ENCODE peak calls at places on chromosomes 12 and 14, in five cellular contexts. X is suprapubic skin; S is naive thymus-derived CD4-positive, alpha-beta T cell; E is cardiac muscle cell; N is lung. C is an unnamed sample.

GRCh38 chr14:94391284-94391914 is 3.0 kb upstream of the SERPINA1 start:
- DNase-seq in X (no peak), S (no peak), E (no peak), N (no peak), C (no peak)

GRCh38 chr14:65469903-65470302 is 57.4 kb downstream of the FUT8 start:
- DNase-seq in X (no peak), S (no peak), E (no peak), N (no peak), C (no peak)

GRCh38 chr12:3214508-3215365 is 137.6 kb downstream of the TSPAN9 start:
- DNase-seq in X (no peak), S (no peak), E (no peak), N (no peak), C (peak; percentile 40)

GRCh38 chr12:68977909-68978610 is 45.1 kb upstream of the CPM start:
- DNase-seq in X (no peak), S (no peak), E (no peak), N (no peak), C (no peak)

GRCh38 chr14:60184597-60185555 is 19.7 kb upstream of the DHRS7 start:
- DNase-seq in X (no peak), S (no peak), E (peak; percentile 14), N (no peak), C (peak; percentile 59)

GRCh38 chr12:47744005-47744651 is 14.6 kb downstream of the RAPGEF3 start:
- DNase-seq in X (no peak), S (peak; percentile 62), E (no peak), N (peak; percentile 68), C (peak; percentile 56)

GRCh38 chr12:102816816-102817434 is 100.1 kb downstream of the PAH start:
- DNase-seq in X (no peak), S (no peak), E (peak; percentile 48), N (no peak), C (peak; percentile 27)

GRCh38 chr12:9792961-9793617 is 32.4 kb upstream of the CD69 start:
- DNase-seq in X (no peak), S (no peak), E (peak; percentile 49), N (no peak), C (no peak)

GRCh38 chr12:98066251-98066650 is 449.1 kb upstream of the TMPO start:
- DNase-seq in X (no peak), S (no peak), E (no peak), N (no peak), C (no peak)

GRCh38 chr12:82803201-82803600 is 116.5 kb downstream of the TMTC2 start:
- DNase-seq in X (no peak), S (no peak), E (no peak), N (no peak), C (no peak)

GRCh38 chr12:57169969-57170368 is 22.6 kb upstream of the LRP1-AS start:
- DNase-seq in X (no peak), S (no peak), E (no peak), N (no peak), C (no peak)

GRCh38 chr14:99389171-99389826 is 91.4 kb downstream of the SETD3 start:
- DNase-seq in X (no peak), S (no peak), E (peak; percentile 46), N (no peak), C (peak; percentile 22)

GRCh38 chr14:103126873-103127304 is 3.6 kb downstream of the TNFAIP2 start:
- DNase-seq in X (no peak), S (no peak), E (peak; percentile 43), N (peak; percentile 55), C (no peak)

GRCh38 chr14:100333867-100334266 is 10.7 kb downstream of the SLC25A47 start:
- DNase-seq in X (peak; percentile 33), S (no peak), E (no peak), N (no peak), C (no peak)

GRCh38 chr14:87916886-87917275 is 76.1 kb downstream of the GALC start:
- DNase-seq in X (no peak), S (no peak), E (no peak), N (no peak), C (no peak)

GRCh38 chr12:126290456-126290855 is 1225.2 kb downstream of the AACS start:
- DNase-seq in X (no peak), S (no peak), E (no peak), N (no peak), C (no peak)

GRCh38 chr14:79937433-79937832 is 273.9 kb downstream of the DIO2 start:
- DNase-seq in X (no peak), S (no peak), E (no peak), N (no peak), C (no peak)

GRCh38 chr12:118404876-118405521 is 28.6 kb downstream of the SUDS3 start:
- DNase-seq in X (no peak), S (peak; percentile 33), E (peak; percentile 71), N (peak; percentile 41), C (peak; percentile 63)

GRCh38 chr12:114933428-114934160 is 249.6 kb upstream of the TBX3 start:
- DNase-seq in X (no peak), S (no peak), E (peak; percentile 72), N (no peak), C (no peak)

GRCh38 chr12:110698171-110698902 is 9.4 kb upstream of the HVCN1 start:
- DNase-seq in X (peak; percentile 73), S (peak; percentile 84), E (peak; percentile 91), N (peak; percentile 71), C (peak; percentile 93)

GRCh38 chr12:27178723-27179398 is 65.2 kb upstream of the STK38L start:
- DNase-seq in X (no peak), S (no peak), E (peak; percentile 48), N (no peak), C (no peak)

GRCh38 chr12:27176765-27177164 is 67.3 kb upstream of the STK38L start:
- DNase-seq in X (no peak), S (no peak), E (peak; percentile 58), N (no peak), C (no peak)

GRCh38 chr12:27177716-27178115 is 66.4 kb upstream of the STK38L start:
- DNase-seq in X (no peak), S (no peak), E (peak; percentile 42), N (no peak), C (no peak)

GRCh38 chr12:27179399-27180214 is 64.5 kb upstream of the STK38L start:
- DNase-seq in X (no peak), S (no peak), E (peak; percentile 88), N (no peak), C (no peak)

DNA sequence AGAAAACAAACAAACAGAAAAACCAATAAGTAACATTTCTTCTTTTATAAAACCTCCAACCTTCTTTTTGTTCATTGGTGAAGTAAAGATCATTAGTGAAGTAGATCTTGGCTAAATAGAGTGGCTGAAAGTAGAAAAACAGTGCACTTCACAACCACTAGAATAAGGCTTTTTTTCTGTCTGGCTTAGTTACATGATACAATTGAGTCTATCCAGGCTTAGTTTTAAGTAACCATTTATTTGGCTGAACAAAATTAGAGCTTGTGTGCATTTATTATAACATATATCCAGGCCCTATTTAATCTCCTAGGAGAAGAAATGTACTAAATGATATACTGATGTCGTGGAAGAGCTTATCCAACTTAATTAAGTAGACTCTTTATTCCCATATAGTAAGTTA is 65.8 kb upstream of the STK38L start:
- DNase-seq in X (no peak), S (no peak), E (no peak), N (no peak), C (no peak)
- H3K27ac ChIP-seq in X (no peak overlapping the region), S (no peak overlapping the region), E (no peak overlapping the region), N (no peak overlapping the region), C (no peak overlapping the region)

GRCh38 chr14:57069702-57070101 is 199.0 kb downstream of the EXOC5 start:
- DNase-seq in X (no peak), S (no peak), E (no peak), N (no peak), C (no peak)
- H3K27ac ChIP-seq in X (no peak overlapping the region), S (no peak overlapping the region), E (no peak overlapping the region), N (no peak overlapping the region), C (no peak overlapping the region)

GRCh38 chr12:95790025-95790911 is at the start of gene NTN4:
- DNase-seq in X (no peak), S (peak; percentile 2), E (peak; percentile 40), N (peak; percentile 55), C (no peak)
- H3K27ac ChIP-seq in X (peak within 1 kb of the TSS; percentile 84), S (no peak within 1 kb of the TSS), E (no peak within 1 kb of the TSS), N (peak within 1 kb of the TSS; percentile 84), C (no peak within 1 kb of the TSS)

GRCh38 chr14:61476105-61476736 is 154.8 kb downstream of the PRKCH start:
- DNase-seq in X (no peak), S (no peak), E (no peak), N (no peak), C (peak; percentile 56)

GRCh38 chr14:61472801-61473376 is 151.5 kb downstream of the PRKCH start:
- DNase-seq in X (no peak), S (peak; percentile 61), E (peak; percentile 52), N (no peak), C (peak; percentile 32)

GRCh38 chr14:61475316-61475715 is 153.9 kb downstream of the PRKCH start:
- DNase-seq in X (no peak), S (peak; percentile 34), E (peak; percentile 92), N (no peak), C (peak; percentile 91)

GRCh38 chr14:61474021-61474420 is 152.6 kb downstream of the PRKCH start:
- DNase-seq in X (no peak), S (peak; percentile 80), E (no peak), N (no peak), C (no peak)

DNA sequence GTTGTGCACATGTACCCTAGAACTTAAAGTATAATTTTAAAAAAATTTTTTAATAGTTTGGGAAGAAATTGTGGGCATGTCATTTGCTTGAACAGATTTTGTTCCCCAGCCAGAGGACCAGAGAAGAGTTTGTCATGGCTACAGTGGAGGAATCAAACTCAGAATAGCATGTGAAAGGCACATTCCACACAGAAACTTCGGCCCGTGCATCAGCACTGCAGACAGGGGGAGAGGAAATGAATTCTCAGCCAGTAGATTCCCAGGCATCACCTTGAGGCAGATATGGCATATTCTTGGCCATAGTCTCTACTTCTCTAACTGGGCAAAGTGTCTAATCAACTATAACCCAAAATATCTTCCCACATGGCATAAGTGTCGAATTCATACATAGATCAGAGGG is 153.3 kb downstream of the PRKCH start:
- DNase-seq in X (no peak), S (no peak), E (peak; percentile 59), N (no peak), C (no peak)
- H3K27ac ChIP-seq in X (no peak overlapping the region), S (peak overlapping the region; percentile 98), E (no peak overlapping the region), N (peak overlapping the region; percentile 52), C (peak overlapping the region; percentile 92)

GRCh38 chr14:25041898-25042297 is 8.0 kb downstream of the STXBP6 start:
- DNase-seq in X (no peak), S (no peak), E (no peak), N (no peak), C (no peak)
- H3K27ac ChIP-seq in X (no peak overlapping the region), S (no peak overlapping the region), E (no peak overlapping the region), N (no peak overlapping the region), C (no peak overlapping the region)

C was measured in OCI-LY7.